ENCODE peak calls at places on chromosomes 5 and 9, in six cellular contexts. X is neuronal stem cell, Z is IMR-90, D is mesenchymal stem cell, H is H9, Q is trophoblast cell. U is an unnamed sample.
A peak's percentile ranks its signal among the peaks of the same experiment; 100 is the strongest.

GRCh38 chr9:88280816-88281382 is 107.3 kb upstream of the SPIN1 start:
- DNase-seq in Q (no peak), Z (peak; percentile 76), D (peak; percentile 39), X (peak; percentile 11), H (peak; percentile 67), U (peak; percentile 85)

GRCh38 chr9:98864257-98865180 is 57.0 kb downstream of the GALNT12 start:
- DNase-seq in Z (peak; percentile 66), D (peak; percentile 86), X (no peak), Q (peak; percentile 25), H (no peak), U (no peak)

GRCh38 chr5:59745422-59745863 is 148.1 kb downstream of the PDE4D start:
- DNase-seq in D (peak; percentile 83), Z (peak; percentile 66), H (no peak), Q (peak; percentile 13), X (no peak), U (no peak)

GRCh38 chr5:107502711-107503110 is 168.0 kb downstream of the EFNA5 start:
- DNase-seq in Q (peak; percentile 55), D (no peak), H (no peak), X (no peak), Z (no peak), U (peak; percentile 38)

GRCh38 chr9:70165006-70165602 is 93.7 kb upstream of the SMC5 start:
- DNase-seq in D (peak; percentile 40), X (peak; percentile 33), Q (peak; percentile 32), H (no peak), Z (peak; percentile 41), U (no peak)

GRCh38 chr5:131318455-131318854 is 54.6 kb downstream of the CDC42SE2 start:
- DNase-seq in X (no peak), H (no peak), Z (no peak), D (no peak), Q (no peak), U (no peak)

GRCh38 chr5:157559301-157559700 is 16.3 kb downstream of the ADAM19 start:
- DNase-seq in H (no peak), Q (peak; percentile 96), D (peak; percentile 54), X (no peak), Z (peak; percentile 67), U (no peak)

GRCh38 chr5:39376293-39376714 is 12.0 kb upstream of the C9 start:
- DNase-seq in Q (peak; percentile 88), D (peak; percentile 66), X (peak; percentile 54), H (peak; percentile 47), Z (peak; percentile 48), U (peak; percentile 84)

GRCh38 chr9:86802900-86803673 is 144.2 kb downstream of the GAS1 start:
- DNase-seq in H (no peak), X (no peak), Z (no peak), D (no peak), Q (no peak), U (no peak)

GRCh38 chr9:98921740-98922139 is 22.0 kb upstream of the COL15A1 start:
- DNase-seq in X (no peak), Q (no peak), Z (no peak), D (no peak), H (no peak), U (no peak)

GRCh38 chr9:70868044-70868443 is 253.4 kb downstream of the TRPM3 start:
- DNase-seq in Q (no peak), H (no peak), Z (no peak), X (no peak), D (no peak), U (no peak)

GRCh38 chr5:67672633-67673032 is 476.0 kb upstream of the CD180 start:
- DNase-seq in H (no peak), Z (no peak), X (no peak), Q (no peak), D (peak; percentile 10), U (no peak)

GRCh38 chr9:34996905-34997279 is 7.3 kb downstream of the DNAJB5 start:
- DNase-seq in D (no peak), H (no peak), Z (no peak), X (no peak), Q (no peak), U (no peak)

GRCh38 chr5:117463836-117464235 is 889.2 kb upstream of the SEMA6A start:
- DNase-seq in Q (no peak), D (no peak), X (no peak), Z (no peak), H (no peak), U (no peak)

GRCh38 chr9:112299514-112299913 is 33.9 kb downstream of the PTBP3 start:
- DNase-seq in D (peak; percentile 45), Q (no peak), X (no peak), Z (peak; percentile 60), H (no peak), U (no peak)
- H3K23ac ChIP-seq in D (no peak overlapping the region), Q (no peak overlapping the region), X (no peak overlapping the region), Z (no peak overlapping the region), H (no peak overlapping the region), U (no peak overlapping the region)

GRCh38 chr9:136201174-136201573 is 3.8 kb downstream of the LHX3 start:
- DNase-seq in Q (no peak), Z (no peak), X (no peak), D (no peak), H (no peak), U (no peak)
- H3K9ac ChIP-seq in Q (no peak overlapping the region), Z (no peak overlapping the region), X (no peak overlapping the region), D (no peak overlapping the region), H (no peak overlapping the region), U (no peak overlapping the region)

DNA sequence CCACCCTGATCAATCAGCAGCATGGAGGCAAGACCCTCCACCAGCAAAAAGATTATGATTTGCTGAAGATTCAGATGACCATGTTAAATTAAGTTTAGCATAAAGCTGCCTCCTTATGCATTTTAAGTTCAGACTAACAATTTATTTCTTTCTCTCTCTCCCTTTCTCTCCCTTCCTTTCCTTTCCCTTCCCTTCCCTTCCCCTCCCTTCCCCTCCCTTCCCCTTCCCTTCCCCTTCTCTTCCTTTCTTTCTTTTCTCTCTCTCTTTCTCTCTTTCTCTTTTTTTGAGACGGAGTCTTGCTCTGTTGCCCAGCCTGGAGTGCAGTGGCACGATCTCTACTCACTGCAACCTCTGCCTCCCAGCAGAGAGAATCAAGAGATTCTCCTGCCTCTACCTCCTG is 1.4 kb upstream of the MELK start:
- DNase-seq in X (no peak), Q (no peak), H (no peak), Z (no peak), D (no peak), U (no peak)
- H4K8ac ChIP-seq in X (no peak overlapping the region), Q (no peak overlapping the region), H (no peak overlapping the region), Z (no peak overlapping the region), D (no peak overlapping the region), U (no peak overlapping the region)

GRCh38 chr5:166358127-166358840 is 1933.2 kb upstream of the WWC1 start:
- DNase-seq in Q (peak; percentile 93), Z (no peak), H (no peak), D (peak; percentile 20), X (no peak), U (peak; percentile 77)
- H3K23ac ChIP-seq in Q (no peak overlapping the region), Z (no peak overlapping the region), H (no peak overlapping the region), D (no peak overlapping the region), X (no peak overlapping the region), U (no peak overlapping the region)

GRCh38 chr5:1140818-1141189 is 28.9 kb upstream of the SLC12A7 start:
- DNase-seq in X (no peak), H (no peak), D (no peak), Z (no peak), Q (no peak), U (no peak)

GRCh38 chr5:1140188-1140817 is 28.4 kb upstream of the SLC12A7 start:
- DNase-seq in X (peak; percentile 27), Q (peak; percentile 22), Z (peak; percentile 31), H (peak; percentile 58), D (peak; percentile 59), U (peak; percentile 55)

GRCh38 chr5:1139806-1140187 is 27.9 kb upstream of the SLC12A7 start:
- DNase-seq in Z (no peak), X (no peak), H (no peak), D (no peak), Q (no peak), U (no peak)

GRCh38 chr5:1138445-1139207 is 26.8 kb upstream of the SLC12A7 start:
- DNase-seq in Q (no peak), H (no peak), D (no peak), X (no peak), Z (no peak), U (no peak)

DNA sequence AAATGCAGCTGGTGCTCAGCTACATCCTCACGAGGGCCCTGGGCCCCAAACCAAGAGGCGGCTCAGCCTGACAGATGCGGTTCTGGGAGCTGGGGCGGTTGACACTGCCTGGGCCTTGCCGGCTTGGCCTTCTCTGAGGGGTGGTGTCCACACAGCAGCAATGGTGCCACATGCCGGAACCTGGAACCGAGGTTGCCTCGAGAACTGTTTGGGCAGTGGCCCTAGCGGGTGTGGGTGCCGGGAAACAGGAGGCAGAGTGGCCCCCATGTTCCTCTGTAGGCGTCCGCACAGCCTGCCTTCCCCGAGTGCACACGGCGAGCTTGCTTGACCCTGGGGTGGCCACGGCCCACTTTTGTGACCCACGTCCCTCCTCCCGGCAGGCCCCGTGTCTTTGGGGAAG is 27.5 kb upstream of the SLC12A7 start:
- DNase-seq in Z (no peak), X (no peak), H (no peak), Q (no peak), D (no peak), U (no peak)
- H3K9ac ChIP-seq in Z (no peak overlapping the region), X (peak overlapping the region; percentile 21), H (no peak overlapping the region), Q (no peak overlapping the region), D (no peak overlapping the region), U (no peak overlapping the region)

DNA sequence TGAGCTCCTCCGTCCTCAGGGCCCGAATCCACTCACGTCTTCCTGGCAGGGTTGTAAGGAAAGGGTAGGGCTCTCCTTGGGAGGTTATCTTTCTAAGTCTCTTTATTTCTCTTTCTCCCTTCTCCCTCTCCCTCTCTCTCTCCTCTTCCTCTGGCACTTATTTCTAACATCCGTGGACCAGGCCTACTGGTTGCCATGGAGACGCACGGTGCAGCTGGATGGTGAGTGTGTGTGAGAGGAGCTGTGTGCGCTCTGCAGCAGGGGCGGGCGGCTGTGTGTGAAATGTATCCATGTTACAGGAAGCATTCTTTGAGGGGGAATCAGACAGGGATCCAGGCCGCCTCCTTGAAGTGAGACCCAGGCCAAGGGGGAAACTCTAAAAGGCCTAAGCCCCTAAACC is 32.2 kb downstream of the PCDH1 start:
- DNase-seq in D (peak; percentile 63), X (peak; percentile 56), H (peak; percentile 65), Z (peak; percentile 85), Q (peak; percentile 77), U (peak; percentile 80)
- H4K8ac ChIP-seq in D (no peak overlapping the region), X (no peak overlapping the region), H (no peak overlapping the region), Z (no peak overlapping the region), Q (no peak overlapping the region), U (no peak overlapping the region)

DNA sequence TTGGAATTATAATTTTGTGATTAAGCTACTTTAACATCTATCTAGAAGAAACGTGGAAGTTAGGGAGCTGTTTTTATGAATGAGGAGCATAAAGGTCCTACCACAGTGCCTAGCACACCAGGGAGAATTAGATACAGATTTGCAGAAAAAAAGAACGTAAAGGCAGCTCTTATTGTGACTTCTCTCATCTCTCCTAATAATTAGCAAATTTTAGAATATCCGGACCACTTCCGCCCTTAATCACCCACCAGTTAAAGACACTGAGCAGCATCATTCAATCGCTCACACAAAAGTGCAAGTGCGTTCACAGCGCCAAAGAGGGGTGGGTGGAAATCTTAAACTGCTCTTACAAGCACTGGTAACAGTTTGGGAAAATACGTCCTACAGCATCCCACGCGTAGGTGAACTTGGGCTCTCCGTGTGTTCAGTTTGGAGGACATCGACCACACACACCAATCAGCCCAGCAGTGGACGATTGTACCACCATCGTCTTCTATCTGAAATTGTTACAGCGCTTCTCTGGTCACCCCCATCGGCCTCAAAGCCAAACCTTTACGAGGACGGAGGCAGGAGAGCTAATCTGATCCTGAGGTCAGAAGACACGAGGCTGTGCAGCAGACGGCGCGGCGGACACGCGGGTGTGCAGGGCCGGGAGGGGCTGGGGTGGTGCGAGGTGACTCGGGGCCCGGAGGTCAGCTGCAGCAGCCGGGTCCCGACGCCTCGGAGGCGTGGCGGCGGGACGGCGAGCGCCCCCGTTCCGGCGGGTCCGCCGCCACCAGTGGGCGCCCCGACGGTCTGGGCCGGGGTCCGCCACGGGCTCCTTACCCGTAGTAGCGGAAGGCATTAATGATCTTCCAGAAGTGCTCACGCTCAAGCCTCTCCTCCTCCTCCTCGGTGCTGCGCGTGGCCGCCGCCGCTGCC is 646 bp downstream of the CARNMT1 start:
- DNase-seq in Q (peak; percentile 52), H (peak; percentile 61), Z (peak; percentile 45), D (peak; percentile 53), X (no peak), U (peak; percentile 56)
- H3K23ac ChIP-seq in Q (no peak overlapping the region), H (no peak overlapping the region), Z (peak overlapping the region; percentile 47), D (no peak overlapping the region), X (peak overlapping the region; percentile 89), U (no peak overlapping the region)

U was measured in mesendoderm.